ENCODE peak calls at places on chromosomes 11 and 22, in nine cellular contexts. One of them, this sample, is unnamed.

GRCh38 chr11:1832181-1832988 is 2.4 kb upstream of the SYT8 start:
- DNase-seq in lower leg skin: no peak
- DNase-seq in KBM-7: peak; percentile 51
- DNase-seq in germinal center: peak; percentile 80
- DNase-seq in AG09319: no peak
- DNase-seq in left cardiac atrium: peak; percentile 60
- DNase-seq in DMS153: no peak
- DNase-seq in GM18507: peak; percentile 51
- DNase-seq in activated naive CD8-positive, alpha-beta T cell treated with anti-CD3 and anti-CD28 coated beads for 36 hours: peak; percentile 60
- DNase-seq in this sample: peak; percentile 70

GRCh38 chr11:117906710-117907109 is 22.5 kb downstream of the TMPRSS13 start:
- DNase-seq in GM18507: no peak
- DNase-seq in AG09319: no peak
- DNase-seq in KBM-7: no peak
- DNase-seq in DMS153: no peak
- DNase-seq in activated naive CD8-positive, alpha-beta T cell treated with anti-CD3 and anti-CD28 coated beads for 36 hours: no peak
- DNase-seq in germinal center: no peak
- DNase-seq in lower leg skin: no peak
- DNase-seq in left cardiac atrium: no peak
- DNase-seq in this sample: no peak

GRCh38 chr22:47006869-47007268 is 244.4 kb downstream of the TBC1D22A start:
- DNase-seq in germinal center: no peak
- DNase-seq in lower leg skin: no peak
- DNase-seq in activated naive CD8-positive, alpha-beta T cell treated with anti-CD3 and anti-CD28 coated beads for 36 hours: no peak
- DNase-seq in KBM-7: no peak
- DNase-seq in left cardiac atrium: no peak
- DNase-seq in AG09319: no peak
- DNase-seq in DMS153: no peak
- DNase-seq in GM18507: no peak
- DNase-seq in this sample: no peak

GRCh38 chr22:23862103-23862502 is 4.4 kb downstream of the SLC2A11 start:
- DNase-seq in KBM-7: peak; percentile 64
- DNase-seq in germinal center: peak; percentile 57
- DNase-seq in GM18507: no peak
- DNase-seq in AG09319: no peak
- DNase-seq in left cardiac atrium: no peak
- DNase-seq in activated naive CD8-positive, alpha-beta T cell treated with anti-CD3 and anti-CD28 coated beads for 36 hours: peak; percentile 27
- DNase-seq in lower leg skin: no peak
- DNase-seq in DMS153: peak; percentile 48
- DNase-seq in this sample: peak; percentile 69

GRCh38 chr11:73034330-73034729 is 107.8 kb downstream of the FCHSD2 start:
- DNase-seq in KBM-7: no peak
- DNase-seq in activated naive CD8-positive, alpha-beta T cell treated with anti-CD3 and anti-CD28 coated beads for 36 hours: no peak
- DNase-seq in GM18507: no peak
- DNase-seq in germinal center: no peak
- DNase-seq in left cardiac atrium: no peak
- DNase-seq in DMS153: no peak
- DNase-seq in lower leg skin: no peak
- DNase-seq in AG09319: no peak
- DNase-seq in this sample: no peak

GRCh38 chr11:26720003-26720402 is 1.9 kb downstream of the SLC5A12 start:
- DNase-seq in DMS153: no peak
- DNase-seq in germinal center: no peak
- DNase-seq in lower leg skin: no peak
- DNase-seq in GM18507: no peak
- DNase-seq in AG09319: no peak
- DNase-seq in left cardiac atrium: no peak
- DNase-seq in KBM-7: no peak
- DNase-seq in activated naive CD8-positive, alpha-beta T cell treated with anti-CD3 and anti-CD28 coated beads for 36 hours: no peak
- DNase-seq in this sample: no peak

GRCh38 chr11:46917109-46918086 is 952 bp downstream of the LRP4 start:
- DNase-seq in left cardiac atrium: no peak
- DNase-seq in AG09319: no peak
- DNase-seq in lower leg skin: no peak
- DNase-seq in KBM-7: no peak
- DNase-seq in DMS153: no peak
- DNase-seq in germinal center: peak; percentile 19
- DNase-seq in GM18507: no peak
- DNase-seq in activated naive CD8-positive, alpha-beta T cell treated with anti-CD3 and anti-CD28 coated beads for 36 hours: no peak
- DNase-seq in this sample: peak; percentile 10

GRCh38 chr11:88411265-88411664 is 73.7 kb upstream of the CTSC start:
- DNase-seq in activated naive CD8-positive, alpha-beta T cell treated with anti-CD3 and anti-CD28 coated beads for 36 hours: no peak
- DNase-seq in GM18507: no peak
- DNase-seq in germinal center: no peak
- DNase-seq in DMS153: no peak
- DNase-seq in left cardiac atrium: no peak
- DNase-seq in lower leg skin: no peak
- DNase-seq in AG09319: peak; percentile 38
- DNase-seq in KBM-7: no peak
- DNase-seq in this sample: no peak

GRCh38 chr22:46004105-46004866 is 27.3 kb upstream of the WNT7B start:
- DNase-seq in left cardiac atrium: peak; percentile 18
- DNase-seq in DMS153: no peak
- DNase-seq in lower leg skin: no peak
- DNase-seq in AG09319: no peak
- DNase-seq in germinal center: no peak
- DNase-seq in KBM-7: peak; percentile 67
- DNase-seq in activated naive CD8-positive, alpha-beta T cell treated with anti-CD3 and anti-CD28 coated beads for 36 hours: peak; percentile 44
- DNase-seq in GM18507: no peak
- DNase-seq in this sample: peak; percentile 64

GRCh38 chr22:48864748-48865147 is 962.9 kb downstream of the BRD1 start:
- DNase-seq in germinal center: no peak
- DNase-seq in KBM-7: no peak
- DNase-seq in GM18507: no peak
- DNase-seq in left cardiac atrium: no peak
- DNase-seq in activated naive CD8-positive, alpha-beta T cell treated with anti-CD3 and anti-CD28 coated beads for 36 hours: no peak
- DNase-seq in lower leg skin: no peak
- DNase-seq in AG09319: no peak
- DNase-seq in DMS153: no peak
- DNase-seq in this sample: no peak

GRCh38 chr11:126391286-126391954 is 35.9 kb downstream of the ST3GAL4 start:
- DNase-seq in activated naive CD8-positive, alpha-beta T cell treated with anti-CD3 and anti-CD28 coated beads for 36 hours: no peak
- DNase-seq in lower leg skin: no peak
- DNase-seq in germinal center: no peak
- DNase-seq in AG09319: no peak
- DNase-seq in DMS153: no peak
- DNase-seq in KBM-7: no peak
- DNase-seq in GM18507: no peak
- DNase-seq in left cardiac atrium: no peak
- DNase-seq in this sample: no peak